ENCODE peak calls at places on chromosomes 13 and 19, in seven cellular contexts. One of them, this sample, is unnamed.
A peak's percentile ranks its signal among the peaks of the same experiment; 100 is the strongest.

GRCh38 chr13:98649861-98650260 is 73.0 kb upstream of the STK24 start:
- DNase-seq in spleen: no peak
- DNase-seq in CD4-positive, alpha-beta memory T cell: no peak
- DNase-seq in gastrocnemius medialis: no peak
- DNase-seq in psoas muscle: no peak
- DNase-seq in lung: no peak
- DNase-seq in PC-3: no peak
- DNase-seq in this sample: no peak

GRCh38 chr19:5627395-5627904 is 4.6 kb downstream of the SAFB start:
- DNase-seq in spleen: peak; percentile 86
- DNase-seq in CD4-positive, alpha-beta memory T cell: no peak
- DNase-seq in gastrocnemius medialis: peak; percentile 55
- DNase-seq in psoas muscle: peak; percentile 58
- DNase-seq in lung: peak; percentile 56
- DNase-seq in PC-3: no peak
- DNase-seq in this sample: peak; percentile 17

GRCh38 chr13:66748712-66749111 is 481.4 kb downstream of the PCDH9 start:
- DNase-seq in spleen: no peak
- DNase-seq in CD4-positive, alpha-beta memory T cell: no peak
- DNase-seq in gastrocnemius medialis: no peak
- DNase-seq in psoas muscle: no peak
- DNase-seq in lung: no peak
- DNase-seq in PC-3: no peak
- DNase-seq in this sample: no peak

GRCh38 chr19:19548915-19549537 is 11.0 kb downstream of the CILP2 start:
- DNase-seq in spleen: no peak
- DNase-seq in CD4-positive, alpha-beta memory T cell: peak; percentile 2
- DNase-seq in gastrocnemius medialis: no peak
- DNase-seq in psoas muscle: no peak
- DNase-seq in lung: no peak
- DNase-seq in PC-3: no peak
- DNase-seq in this sample: no peak

GRCh38 chr13:36549771-36550170 is 117.5 kb downstream of the CCNA1 start:
- DNase-seq in spleen: no peak
- DNase-seq in CD4-positive, alpha-beta memory T cell: no peak
- DNase-seq in gastrocnemius medialis: no peak
- DNase-seq in psoas muscle: no peak
- DNase-seq in lung: no peak
- DNase-seq in PC-3: no peak
- DNase-seq in this sample: no peak

GRCh38 chr19:39252458-39252857 is 3.8 kb upstream of the IFNL4 start:
- DNase-seq in spleen: no peak
- DNase-seq in CD4-positive, alpha-beta memory T cell: no peak
- DNase-seq in gastrocnemius medialis: no peak
- DNase-seq in psoas muscle: no peak
- DNase-seq in lung: no peak
- DNase-seq in PC-3: no peak
- DNase-seq in this sample: no peak

GRCh38 chr19:14135985-14136508 is 342 bp downstream of the ASF1B start:
- DNase-seq in spleen: no peak
- DNase-seq in CD4-positive, alpha-beta memory T cell: no peak
- DNase-seq in gastrocnemius medialis: no peak
- DNase-seq in psoas muscle: no peak
- DNase-seq in lung: no peak
- DNase-seq in PC-3: no peak
- DNase-seq in this sample: no peak

GRCh38 chr13:44211753-44212152 is 161.9 kb upstream of the SERP2 start:
- DNase-seq in spleen: no peak
- DNase-seq in CD4-positive, alpha-beta memory T cell: no peak
- DNase-seq in gastrocnemius medialis: no peak
- DNase-seq in psoas muscle: no peak
- DNase-seq in lung: no peak
- DNase-seq in PC-3: no peak
- DNase-seq in this sample: no peak

GRCh38 chr13:98509271-98510155 is 67.4 kb downstream of the STK24 start:
- DNase-seq in spleen: no peak
- DNase-seq in CD4-positive, alpha-beta memory T cell: peak; percentile 74
- DNase-seq in gastrocnemius medialis: peak; percentile 65
- DNase-seq in psoas muscle: peak; percentile 60
- DNase-seq in lung: peak; percentile 44
- DNase-seq in PC-3: peak; percentile 74
- DNase-seq in this sample: no peak

GRCh38 chr13:34156841-34157365 is 339.0 kb downstream of the RFC3 start:
- DNase-seq in spleen: peak; percentile 67
- DNase-seq in CD4-positive, alpha-beta memory T cell: no peak
- DNase-seq in gastrocnemius medialis: peak; percentile 12
- DNase-seq in psoas muscle: peak; percentile 44
- DNase-seq in lung: peak; percentile 80
- DNase-seq in PC-3: peak; percentile 96
- DNase-seq in this sample: no peak

GRCh38 chr13:21324793-21325192 is 134.3 kb downstream of the ZDHHC20 start:
- DNase-seq in spleen: no peak
- DNase-seq in CD4-positive, alpha-beta memory T cell: no peak
- DNase-seq in gastrocnemius medialis: no peak
- DNase-seq in psoas muscle: no peak
- DNase-seq in lung: no peak
- DNase-seq in PC-3: no peak
- DNase-seq in this sample: no peak

GRCh38 chr13:38348890-38349289 is 761 bp upstream of the UFM1 start:
- DNase-seq in spleen: no peak
- DNase-seq in CD4-positive, alpha-beta memory T cell: peak; percentile 63
- DNase-seq in gastrocnemius medialis: no peak
- DNase-seq in psoas muscle: no peak
- DNase-seq in lung: no peak
- DNase-seq in PC-3: peak; percentile 30
- DNase-seq in this sample: peak; percentile 47

GRCh38 chr13:41407380-41407779 is 50.0 kb upstream of the RGCC start:
- DNase-seq in spleen: no peak
- DNase-seq in CD4-positive, alpha-beta memory T cell: no peak
- DNase-seq in gastrocnemius medialis: no peak
- DNase-seq in psoas muscle: no peak
- DNase-seq in lung: no peak
- DNase-seq in PC-3: peak; percentile 21
- DNase-seq in this sample: no peak

GRCh38 chr13:33931397-33931987 is 113.5 kb downstream of the RFC3 start:
- DNase-seq in spleen: no peak
- DNase-seq in CD4-positive, alpha-beta memory T cell: no peak
- DNase-seq in gastrocnemius medialis: no peak
- DNase-seq in psoas muscle: no peak
- DNase-seq in lung: no peak
- DNase-seq in PC-3: peak; percentile 75
- DNase-seq in this sample: no peak

GRCh38 chr19:49581007-49581508 is at the start of gene PRRG2:
- DNase-seq in spleen: no peak
- DNase-seq in CD4-positive, alpha-beta memory T cell: no peak
- DNase-seq in gastrocnemius medialis: no peak
- DNase-seq in psoas muscle: no peak
- DNase-seq in lung: peak; percentile 57
- DNase-seq in PC-3: peak; percentile 69
- DNase-seq in this sample: no peak

GRCh38 chr19:18895038-18895827 is 725 bp downstream of the CERS1 start:
- DNase-seq in spleen: peak; percentile 75
- DNase-seq in CD4-positive, alpha-beta memory T cell: peak; percentile 19
- DNase-seq in gastrocnemius medialis: peak; percentile 68
- DNase-seq in psoas muscle: peak; percentile 57
- DNase-seq in lung: no peak
- DNase-seq in PC-3: peak; percentile 53
- DNase-seq in this sample: no peak

GRCh38 chr19:54464044-54464623 is 556 bp upstream of the LENG9 start:
- DNase-seq in spleen: peak; percentile 95
- DNase-seq in CD4-positive, alpha-beta memory T cell: peak; percentile 97
- DNase-seq in gastrocnemius medialis: peak; percentile 85
- DNase-seq in psoas muscle: peak; percentile 82
- DNase-seq in lung: peak; percentile 97
- DNase-seq in PC-3: peak; percentile 97
- DNase-seq in this sample: peak; percentile 86

GRCh38 chr13:57264965-57265364 is 98.0 kb downstream of the PRR20E start:
- DNase-seq in spleen: no peak
- DNase-seq in CD4-positive, alpha-beta memory T cell: no peak
- DNase-seq in gastrocnemius medialis: no peak
- DNase-seq in psoas muscle: no peak
- DNase-seq in lung: no peak
- DNase-seq in PC-3: no peak
- DNase-seq in this sample: no peak

GRCh38 chr13:27960362-27961226 is 8.5 kb downstream of the CDX2 start:
- DNase-seq in spleen: peak; percentile 76
- DNase-seq in CD4-positive, alpha-beta memory T cell: no peak
- DNase-seq in gastrocnemius medialis: no peak
- DNase-seq in psoas muscle: peak; percentile 37
- DNase-seq in lung: peak; percentile 57
- DNase-seq in PC-3: peak; percentile 78
- DNase-seq in this sample: no peak

GRCh38 chr13:111007209-111007608 is 92.3 kb upstream of the ANKRD10 start:
- DNase-seq in spleen: no peak
- DNase-seq in CD4-positive, alpha-beta memory T cell: no peak
- DNase-seq in gastrocnemius medialis: no peak
- DNase-seq in psoas muscle: no peak
- DNase-seq in lung: no peak
- DNase-seq in PC-3: no peak
- DNase-seq in this sample: no peak

GRCh38 chr13:110705826-110706569 is at the start of gene CARS2:
- DNase-seq in spleen: peak; percentile 99
- DNase-seq in CD4-positive, alpha-beta memory T cell: peak; percentile 93
- DNase-seq in gastrocnemius medialis: peak; percentile 95
- DNase-seq in psoas muscle: peak; percentile 96
- DNase-seq in lung: peak; percentile 97
- DNase-seq in PC-3: peak; percentile 94
- DNase-seq in this sample: peak; percentile 86

GRCh38 chr13:88248393-88248792 is 577.2 kb downstream of the SLITRK5 start:
- DNase-seq in spleen: no peak
- DNase-seq in CD4-positive, alpha-beta memory T cell: no peak
- DNase-seq in gastrocnemius medialis: no peak
- DNase-seq in psoas muscle: no peak
- DNase-seq in lung: no peak
- DNase-seq in PC-3: no peak
- DNase-seq in this sample: no peak

GRCh38 chr13:92530364-92530763 is 696.2 kb upstream of the GPC6 start:
- DNase-seq in spleen: no peak
- DNase-seq in CD4-positive, alpha-beta memory T cell: no peak
- DNase-seq in gastrocnemius medialis: no peak
- DNase-seq in psoas muscle: no peak
- DNase-seq in lung: no peak
- DNase-seq in PC-3: no peak
- DNase-seq in this sample: no peak

GRCh38 chr13:82439159-82439904 is 1442.9 kb downstream of the SLITRK1 start:
- DNase-seq in spleen: no peak
- DNase-seq in CD4-positive, alpha-beta memory T cell: no peak
- DNase-seq in gastrocnemius medialis: no peak
- DNase-seq in psoas muscle: no peak
- DNase-seq in lung: no peak
- DNase-seq in PC-3: no peak
- DNase-seq in this sample: no peak

GRCh38 chr19:29667390-29667783 is 2.1 kb downstream of the PLEKHF1 start:
- DNase-seq in spleen: peak; percentile 79
- DNase-seq in CD4-positive, alpha-beta memory T cell: no peak
- DNase-seq in gastrocnemius medialis: peak; percentile 52
- DNase-seq in psoas muscle: no peak
- DNase-seq in lung: no peak
- DNase-seq in PC-3: no peak
- DNase-seq in this sample: no peak
- H3K4me3 ChIP-seq in spleen: peak overlapping the region; percentile 82
- H3K4me3 ChIP-seq in CD4-positive, alpha-beta memory T cell: peak overlapping the region; percentile 83
- H3K4me3 ChIP-seq in gastrocnemius medialis: peak overlapping the region; percentile 95
- H3K4me3 ChIP-seq in psoas muscle: peak overlapping the region; percentile 75
- H3K4me3 ChIP-seq in lung: no peak overlapping the region
- H3K4me3 ChIP-seq in PC-3: peak overlapping the region; percentile 85
- H3K4me3 ChIP-seq in this sample: peak overlapping the region; percentile 62

GRCh38 chr19:52691215-52691610 is 43.6 kb downstream of the ZNF611 start:
- DNase-seq in spleen: no peak
- DNase-seq in CD4-positive, alpha-beta memory T cell: no peak
- DNase-seq in gastrocnemius medialis: no peak
- DNase-seq in psoas muscle: peak; percentile 15
- DNase-seq in lung: no peak
- DNase-seq in PC-3: no peak
- DNase-seq in this sample: no peak
- H3K27ac ChIP-seq in spleen: peak overlapping the region; percentile 94
- H3K27ac ChIP-seq in CD4-positive, alpha-beta memory T cell: no peak overlapping the region
- H3K27ac ChIP-seq in gastrocnemius medialis: peak overlapping the region; percentile 82
- H3K27ac ChIP-seq in psoas muscle: peak overlapping the region; percentile 72
- H3K27ac ChIP-seq in lung: peak overlapping the region; percentile 85
- H3K27ac ChIP-seq in PC-3: peak overlapping the region; percentile 81
- H3K27ac ChIP-seq in this sample: peak overlapping the region; percentile 85

GRCh38 chr13:112974676-112975075 is 5.7 kb downstream of the MCF2L start:
- DNase-seq in spleen: no peak
- DNase-seq in CD4-positive, alpha-beta memory T cell: no peak
- DNase-seq in gastrocnemius medialis: no peak
- DNase-seq in psoas muscle: no peak
- DNase-seq in lung: no peak
- DNase-seq in PC-3: no peak
- DNase-seq in this sample: no peak
- H3K4me3 ChIP-seq in spleen: no peak overlapping the region
- H3K4me3 ChIP-seq in CD4-positive, alpha-beta memory T cell: no peak overlapping the region
- H3K4me3 ChIP-seq in gastrocnemius medialis: no peak overlapping the region
- H3K4me3 ChIP-seq in psoas muscle: no peak overlapping the region
- H3K4me3 ChIP-seq in lung: no peak overlapping the region
- H3K4me3 ChIP-seq in PC-3: no peak overlapping the region
- H3K4me3 ChIP-seq in this sample: no peak overlapping the region

DNA sequence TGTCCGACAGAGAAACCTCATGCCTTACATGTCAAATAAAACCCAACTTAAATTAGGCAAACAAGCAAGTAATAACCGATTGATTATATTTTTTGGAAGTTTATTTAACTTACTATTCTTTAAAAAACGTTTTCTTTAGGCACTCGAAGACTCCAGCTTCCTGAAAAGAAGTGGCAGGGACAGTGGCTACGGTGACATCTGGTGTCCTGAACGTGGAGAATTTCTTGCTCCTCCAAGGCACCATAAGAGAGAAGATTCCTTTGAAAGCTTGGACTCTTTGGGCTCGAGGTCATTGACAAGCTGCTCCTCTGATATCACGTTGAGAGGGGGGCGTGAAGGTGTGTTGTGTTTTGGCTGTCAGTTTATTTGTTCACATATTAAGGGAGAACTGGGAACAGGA is 164.4 kb downstream of the LMO7 start:
- DNase-seq in spleen: no peak
- DNase-seq in CD4-positive, alpha-beta memory T cell: no peak
- DNase-seq in gastrocnemius medialis: no peak
- DNase-seq in psoas muscle: no peak
- DNase-seq in lung: no peak
- DNase-seq in PC-3: no peak
- DNase-seq in this sample: no peak
- H3K27ac ChIP-seq in spleen: no peak overlapping the region
- H3K27ac ChIP-seq in CD4-positive, alpha-beta memory T cell: no peak overlapping the region
- H3K27ac ChIP-seq in gastrocnemius medialis: peak overlapping the region; percentile 56
- H3K27ac ChIP-seq in psoas muscle: peak overlapping the region; percentile 43
- H3K27ac ChIP-seq in lung: peak overlapping the region; percentile 20
- H3K27ac ChIP-seq in PC-3: no peak overlapping the region
- H3K27ac ChIP-seq in this sample: no peak overlapping the region

GRCh38 chr19:4278926-4279529 is at the start of gene SHD:
- DNase-seq in spleen: no peak
- DNase-seq in CD4-positive, alpha-beta memory T cell: no peak
- DNase-seq in gastrocnemius medialis: no peak
- DNase-seq in psoas muscle: no peak
- DNase-seq in lung: no peak
- DNase-seq in PC-3: no peak
- DNase-seq in this sample: no peak
- H3K4me3 ChIP-seq in spleen: peak within 1 kb of the TSS; percentile 33
- H3K4me3 ChIP-seq in CD4-positive, alpha-beta memory T cell: no peak within 1 kb of the TSS
- H3K4me3 ChIP-seq in gastrocnemius medialis: peak within 1 kb of the TSS; percentile 41
- H3K4me3 ChIP-seq in psoas muscle: peak within 1 kb of the TSS; percentile 51
- H3K4me3 ChIP-seq in lung: no peak within 1 kb of the TSS
- H3K4me3 ChIP-seq in PC-3: no peak within 1 kb of the TSS
- H3K4me3 ChIP-seq in this sample: no peak within 1 kb of the TSS